ENCODE peak calls at places on chromosome 9, in ten cellular contexts. E, B, U, H, O, Q, D, R, K and C are unnamed samples.

GRCh38 chr9:96027271-96028131 is 152.0 kb downstream of the ERCC6L2 start:
- DNase-seq in E (no peak), B (peak; percentile 56), U (no peak), H (no peak), O (no peak), Q (no peak), D (no peak), R (no peak), K (no peak), C (no peak)

GRCh38 chr9:34987160-34988040 is 2.1 kb upstream of the DNAJB5 start:
- DNase-seq in E (no peak), B (no peak), U (no peak), H (no peak), O (no peak), Q (no peak), D (no peak), R (no peak), K (no peak), C (no peak)

GRCh38 chr9:93126151-93126781 is 7.8 kb downstream of the NINJ1 start:
- DNase-seq in E (peak; percentile 46), B (no peak), U (no peak), H (no peak), O (peak; percentile 11), Q (no peak), D (no peak), R (no peak), K (no peak), C (no peak)

GRCh38 chr9:107243757-107244156 is 39.3 kb upstream of the RAD23B start:
- DNase-seq in E (no peak), B (no peak), U (no peak), H (no peak), O (peak; percentile 65), Q (no peak), D (no peak), R (peak; percentile 96), K (no peak), C (no peak)

GRCh38 chr9:123927625-123928308 is 2.2 kb downstream of the DENND1A start:
- DNase-seq in E (no peak), B (no peak), U (peak; percentile 68), H (no peak), O (no peak), Q (no peak), D (no peak), R (peak; percentile 17), K (no peak), C (no peak)

GRCh38 chr9:126160067-126160853 is 166.4 kb upstream of the MVB12B start:
- DNase-seq in E (no peak), B (no peak), U (no peak), H (no peak), O (no peak), Q (no peak), D (no peak), R (no peak), K (no peak), C (no peak)

GRCh38 chr9:97045300-97045699 is 6.4 kb upstream of the CTSV start:
- DNase-seq in E (no peak), B (no peak), U (no peak), H (no peak), O (no peak), Q (no peak), D (no peak), R (no peak), K (no peak), C (no peak)

GRCh38 chr9:87292449-87293191 is 205.0 kb upstream of the DAPK1 start:
- DNase-seq in E (no peak), B (no peak), U (no peak), H (no peak), O (no peak), Q (no peak), D (no peak), R (no peak), K (no peak), C (no peak)

GRCh38 chr9:129398901-129399300 is 220.8 kb upstream of the IER5L start:
- DNase-seq in E (no peak), B (no peak), U (no peak), H (no peak), O (no peak), Q (no peak), D (no peak), R (no peak), K (no peak), C (no peak)

GRCh38 chr9:14179449-14179848 is 134.5 kb downstream of the NFIB start:
- DNase-seq in E (no peak), B (no peak), U (no peak), H (no peak), O (peak; percentile 71), Q (no peak), D (no peak), R (peak; percentile 84), K (no peak), C (no peak)

GRCh38 chr9:132341177-132341840 is 13.5 kb downstream of the SETX start:
- DNase-seq in E (no peak), B (no peak), U (no peak), H (no peak), O (no peak), Q (no peak), D (no peak), R (no peak), K (no peak), C (no peak)

GRCh38 chr9:130028493-130029222 is 14.3 kb downstream of the FNBP1 start:
- DNase-seq in E (no peak), B (no peak), U (no peak), H (no peak), O (no peak), Q (no peak), D (no peak), R (peak; percentile 22), K (no peak), C (no peak)

GRCh38 chr9:85569988-85570387 is 171.8 kb downstream of the AGTPBP1 start:
- DNase-seq in E (no peak), B (no peak), U (peak; percentile 12), H (no peak), O (no peak), Q (no peak), D (no peak), R (peak; percentile 10), K (no peak), C (no peak)

GRCh38 chr9:94033383-94033782 is 50.9 kb upstream of the PTPDC1 start:
- DNase-seq in E (no peak), B (no peak), U (no peak), H (no peak), O (no peak), Q (no peak), D (no peak), R (no peak), K (no peak), C (no peak)

DNA sequence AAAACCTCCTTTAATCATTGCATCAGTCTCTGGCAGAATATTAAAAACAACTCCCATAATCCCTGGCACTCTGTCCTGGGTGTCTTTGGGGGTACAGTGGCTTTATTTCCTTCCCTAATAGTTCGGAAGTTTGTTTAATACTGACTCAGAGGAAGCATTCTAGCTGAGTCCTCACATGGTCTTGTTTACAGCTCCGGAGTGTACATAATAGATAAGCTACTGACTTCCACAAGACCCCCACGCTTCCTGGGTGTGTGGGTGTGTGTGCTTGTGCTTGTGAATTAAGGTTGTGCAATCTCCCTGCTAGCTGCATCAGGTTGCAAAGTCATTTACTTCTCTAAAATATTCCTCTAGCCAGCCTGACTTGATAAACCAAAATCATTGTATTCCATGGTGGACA is 149.9 kb upstream of the CDKN2B start:
- DNase-seq in E (no peak), B (no peak), U (peak; percentile 95), H (no peak), O (no peak), Q (peak; percentile 66), D (no peak), R (peak; percentile 87), K (peak; percentile 70), C (no peak)
- H3K4me3 ChIP-seq in E (no peak overlapping the region), B (no peak overlapping the region), U (no peak overlapping the region), H (no peak overlapping the region), O (no peak overlapping the region), Q (no peak overlapping the region), D (peak overlapping the region; percentile 18), R (peak overlapping the region; percentile 13), K (no peak overlapping the region), C (no peak overlapping the region)

DNA sequence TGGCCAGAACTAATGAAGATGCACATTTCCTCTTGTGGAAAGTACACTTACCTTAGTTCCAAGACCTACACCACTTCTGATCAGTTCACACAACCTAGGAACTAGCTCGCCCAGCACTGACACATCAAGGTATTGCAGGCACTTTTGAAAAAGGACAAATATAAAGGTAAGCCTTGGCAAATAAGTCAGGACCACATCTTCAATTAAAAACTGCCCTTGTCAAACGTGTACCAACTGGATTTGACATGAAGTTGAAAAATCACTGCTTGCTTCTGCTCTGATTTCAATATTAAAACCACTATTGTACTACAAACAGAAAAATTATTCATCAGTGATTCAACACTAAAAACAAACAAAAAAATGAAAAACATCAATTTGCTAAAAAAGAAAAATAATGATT is 45.0 kb upstream of the OR2K2 start:
- DNase-seq in E (no peak), B (no peak), U (no peak), H (no peak), O (no peak), Q (no peak), D (no peak), R (peak; percentile 55), K (no peak), C (no peak)
- H3K9me3 ChIP-seq in E (no peaks in the 10 kb centered on the region), B (no peaks in the 10 kb centered on the region), U (no peaks in the 10 kb centered on the region), H (no peaks in the 10 kb centered on the region), O (no peaks in the 10 kb centered on the region), Q (no peaks in the 10 kb centered on the region), D (no peaks in the 10 kb centered on the region), R (no peaks in the 10 kb centered on the region), K (no peaks in the 10 kb centered on the region), C (no peaks in the 10 kb centered on the region)

GRCh38 chr9:117644607-117645244 is 59.5 kb upstream of the TLR4 start:
- DNase-seq in E (peak; percentile 18), B (peak; percentile 76), U (peak; percentile 81), H (peak; percentile 17), O (peak; percentile 79), Q (peak; percentile 33), D (peak; percentile 18), R (peak; percentile 64), K (peak; percentile 85), C (peak; percentile 44)

GRCh38 chr9:117643288-117643654 is 60.9 kb upstream of the TLR4 start:
- DNase-seq in E (no peak), B (no peak), U (no peak), H (no peak), O (no peak), Q (no peak), D (no peak), R (no peak), K (no peak), C (no peak)

GRCh38 chr9:117644133-117644532 is 60.1 kb upstream of the TLR4 start:
- DNase-seq in E (no peak), B (no peak), U (no peak), H (no peak), O (no peak), Q (no peak), D (no peak), R (no peak), K (no peak), C (no peak)

GRCh38 chr9:117649126-117649525 is 55.1 kb upstream of the TLR4 start:
- DNase-seq in E (no peak), B (no peak), U (peak; percentile 18), H (no peak), O (no peak), Q (no peak), D (no peak), R (no peak), K (no peak), C (no peak)

GRCh38 chr9:117645245-117645636 is 59.0 kb upstream of the TLR4 start:
- DNase-seq in E (no peak), B (peak; percentile 28), U (peak; percentile 3), H (no peak), O (no peak), Q (no peak), D (no peak), R (no peak), K (peak; percentile 5), C (no peak)
- H3K4me3 ChIP-seq in E (no peak overlapping the region), B (no peak overlapping the region), U (no peak overlapping the region), H (no peak overlapping the region), O (no peak overlapping the region), Q (no peak overlapping the region), D (no peak overlapping the region), R (no peak overlapping the region), K (no peak overlapping the region), C (no peak overlapping the region)

GRCh38 chr9:113057193-113057592 is 669 bp upstream of the ZFP37 start:
- DNase-seq in E (no peak), B (no peak), U (no peak), H (no peak), O (no peak), Q (no peak), D (peak; percentile 5), R (no peak), K (no peak), C (no peak)
- H3K9me3 ChIP-seq in E (peaks cover 6% of the 10 kb centered on the region), B (peaks cover 12% of the 10 kb centered on the region), U (peaks cover 2% of the 10 kb centered on the region), H (peaks cover 9% of the 10 kb centered on the region), O (no peaks in the 10 kb centered on the region), Q (no peaks in the 10 kb centered on the region), D (peaks cover 55% of the 10 kb centered on the region), R (peaks cover 3% of the 10 kb centered on the region), K (peaks cover 80% of the 10 kb centered on the region), C (peaks cover 32% of the 10 kb centered on the region)